ENCODE peak calls at places on chromosome 15, in four cellular contexts. R, W, G and J are unnamed samples.

GRCh38 chr15:85581495-85581894 is 201.1 kb downstream of the AKAP13 start:
- DNase-seq in G (no peak), W (no peak), R (no peak), J (no peak)

GRCh38 chr15:93141373-93141790 is 52.4 kb upstream of the RGMA start:
- DNase-seq in G (no peak), W (no peak), R (no peak), J (no peak)

GRCh38 chr15:31031471-31032064 is 40.1 kb upstream of the MTMR10 start:
- DNase-seq in G (no peak), R (no peak), W (no peak), J (peak)

GRCh38 chr15:34754674-34755418 is at the start of gene GJD2:
- DNase-seq in G (no peak), R (no peak), W (no peak), J (no peak)

GRCh38 chr15:71254503-71254902 is 139.2 kb downstream of the THSD4 start:
- DNase-seq in G (no peak), R (no peak), W (no peak), J (no peak)

GRCh38 chr15:82585072-82585471 is 44.8 kb upstream of the RPS17 start:
- DNase-seq in G (no peak), R (no peak), W (no peak), J (no peak)

GRCh38 chr15:57751177-57751800 is 44.8 kb downstream of the POLR2M start:
- DNase-seq in G (no peak), R (peak), W (no peak), J (peak)

GRCh38 chr15:72160846-72161245 is 36.7 kb downstream of the GRAMD2A start:
- DNase-seq in W (no peak), R (no peak), G (no peak), J (no peak)

GRCh38 chr15:86139828-86140227 is 60.2 kb downstream of the AGBL1 start:
- DNase-seq in G (no peak), W (no peak), R (peak), J (no peak)

GRCh38 chr15:99616129-99616528 is 50.3 kb downstream of the MEF2A start:
- DNase-seq in W (no peak), R (no peak), G (no peak), J (no peak)

GRCh38 chr15:38474155-38474757 is 20.3 kb downstream of the FAM98B start:
- DNase-seq in W (no peak), G (peak), R (peak), J (peak)

GRCh38 chr15:34116620-34117019 is 14.7 kb downstream of the PGBD4 start:
- DNase-seq in G (no peak), W (no peak), R (no peak), J (no peak)

GRCh38 chr15:56821721-56822425 is 88.6 kb upstream of the ZNF280D start:
- DNase-seq in R (peak), G (peak), W (peak), J (peak)

GRCh38 chr15:92958105-92958504 is 58.0 kb downstream of the CHD2 start:
- DNase-seq in R (no peak), W (no peak), G (no peak), J (peak)

DNA sequence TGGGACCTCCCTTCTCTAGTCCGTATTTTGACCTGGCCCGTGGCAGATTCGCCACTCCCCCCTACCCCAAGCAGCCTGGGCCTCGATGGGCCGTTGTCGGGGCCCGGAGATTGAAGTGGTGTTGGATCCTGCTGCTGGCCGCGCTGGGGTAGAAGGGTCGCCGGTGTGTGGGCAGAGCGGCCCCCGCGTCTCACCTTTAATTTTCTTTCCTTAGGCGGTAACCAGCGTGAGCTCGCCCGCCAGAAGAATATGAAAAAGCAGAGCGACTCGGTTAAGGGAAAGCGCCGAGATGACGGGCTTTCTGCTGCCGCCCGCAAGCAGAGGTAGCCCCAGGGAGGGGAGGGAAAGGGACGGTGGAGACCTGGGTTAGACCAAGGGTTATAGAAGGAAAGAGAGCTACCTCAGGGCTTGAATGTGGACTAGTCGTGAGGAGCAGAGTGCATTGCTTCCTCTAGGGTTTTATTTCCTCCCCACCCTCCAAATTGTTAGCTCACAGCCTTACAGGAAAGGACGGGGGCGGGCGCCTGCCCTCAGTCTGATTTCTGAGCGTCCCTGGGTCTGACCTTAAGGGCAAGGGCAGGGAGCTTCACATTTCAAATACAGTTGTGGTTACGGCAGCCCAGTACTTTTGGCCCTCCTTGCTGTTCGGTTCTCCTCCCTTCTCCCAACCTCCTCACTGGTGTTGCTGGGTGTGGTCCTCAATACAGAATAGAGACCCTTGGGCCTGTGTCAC is 807 bp downstream of the SERF2 start:
- DNase-seq in W (no peak), G (no peak), R (no peak), J (peak)
- TF ChIP-seq CTCF in W (no peak), G (no peak), R (no peak), J (peak)

GRCh38 chr15:42371125-42371524 is 11.8 kb downstream of the CAPN3 start:
- DNase-seq in G (peak), W (no peak), R (peak), J (no peak)
- TF ChIP-seq CTCF in G (peak), W (no peak), R (no peak), J (no peak)

GRCh38 chr15:77546050-77546501 is 86.6 kb downstream of the LINGO1 start:
- DNase-seq in R (peak), W (peak), G (no peak), J (peak)

GRCh38 chr15:77547801-77548607 is 84.7 kb downstream of the LINGO1 start:
- DNase-seq in G (no peak), R (no peak), W (no peak), J (no peak)

GRCh38 chr15:77548608-77549551 is 83.8 kb downstream of the LINGO1 start:
- DNase-seq in W (no peak), G (no peak), R (no peak), J (no peak)

GRCh38 chr15:77545058-77545457 is 87.7 kb downstream of the LINGO1 start:
- DNase-seq in G (no peak), R (no peak), W (no peak), J (no peak)

DNA sequence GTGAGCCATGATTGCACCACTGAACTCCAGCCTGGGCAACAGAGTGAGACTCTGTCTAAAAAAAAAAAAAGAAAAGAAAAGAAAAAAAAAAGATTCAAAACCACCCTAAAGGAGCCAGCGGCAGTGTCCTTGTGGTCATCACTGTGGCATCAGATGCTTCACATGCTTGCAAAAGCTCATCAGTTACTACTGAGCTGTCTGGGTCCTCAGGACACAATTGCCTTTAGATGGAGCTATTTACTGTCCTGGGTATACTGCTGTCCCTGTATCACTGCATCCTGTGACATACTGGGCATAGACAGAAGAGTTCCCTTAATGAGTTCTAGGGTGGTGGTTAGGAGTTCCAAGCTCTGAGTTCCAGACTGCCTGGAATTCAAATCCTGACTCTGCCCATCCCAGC is 85.8 kb downstream of the LINGO1 start:
- DNase-seq in W (peak), R (no peak), G (no peak), J (no peak)
- TF ChIP-seq CTCF in W (peak), R (no peak), G (no peak), J (no peak)

GRCh38 chr15:76189106-76189505 is 122.2 kb downstream of the ETFA start:
- DNase-seq in R (no peak), W (no peak), G (no peak), J (no peak)

GRCh38 chr15:76184640-76185020 is 124.8 kb downstream of the TMEM266 start:
- DNase-seq in G (no peak), W (no peak), R (no peak), J (no peak)

GRCh38 chr15:76185716-76186115 is 125.6 kb downstream of the ETFA start:
- DNase-seq in G (peak), R (peak), W (no peak), J (peak)

GRCh38 chr15:76190070-76190564 is 121.2 kb downstream of the ETFA start:
- DNase-seq in G (no peak), R (no peak), W (no peak), J (no peak)

GRCh38 chr15:76187151-76187550 is 124.1 kb downstream of the ETFA start:
- DNase-seq in R (no peak), G (no peak), W (no peak), J (no peak)
- TF ChIP-seq CTCF in R (no peak), G (no peak), W (no peak), J (no peak)

DNA sequence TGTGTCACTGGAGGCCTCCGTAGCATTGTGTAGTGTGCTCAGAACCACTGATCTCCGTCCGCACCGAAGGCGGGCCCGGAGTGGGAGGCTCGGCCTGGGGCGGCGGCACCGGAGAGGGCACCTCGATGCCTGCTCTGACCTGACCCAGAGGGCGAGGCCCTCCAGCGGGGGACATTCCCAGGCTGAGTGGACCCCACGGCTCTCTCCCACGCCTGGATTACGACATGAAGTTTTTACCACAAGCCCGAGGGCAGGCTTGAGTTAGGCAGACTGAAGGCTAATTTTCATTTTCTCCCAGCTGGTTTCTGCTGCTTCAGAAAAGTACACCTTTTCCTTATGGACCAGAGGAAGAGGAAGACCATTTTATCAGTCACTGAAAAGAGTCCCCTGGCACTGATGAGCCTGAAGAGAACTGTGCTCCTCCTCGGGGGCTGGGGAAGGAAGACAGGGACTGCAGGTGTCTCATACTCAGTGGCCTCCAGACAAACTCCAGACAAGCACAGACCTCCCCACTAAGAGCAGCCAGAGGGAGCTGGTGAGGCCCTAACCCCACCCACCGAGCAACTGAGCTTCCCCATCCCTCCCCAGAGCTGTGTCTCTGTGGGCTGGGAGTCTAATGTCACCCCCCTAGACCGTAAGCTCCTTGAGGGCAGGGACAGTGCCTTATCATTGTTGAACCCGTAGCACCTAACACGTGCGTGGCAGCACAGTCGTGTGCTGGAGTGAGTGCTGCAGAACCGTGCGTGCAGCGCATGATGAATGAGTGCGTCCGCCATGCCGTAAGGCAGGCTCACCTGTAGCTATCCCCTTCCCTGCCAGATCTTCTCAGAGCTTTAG is 74.5 kb upstream of the BLM start:
- DNase-seq in R (no peak), G (no peak), W (no peak), J (no peak)
- TF ChIP-seq CTCF in R (no peak), G (no peak), W (no peak), J (no peak)

GRCh38 chr15:54273928-54274327 is 295.7 kb downstream of the UNC13C start:
- DNase-seq in G (no peak), R (peak), W (no peak), J (no peak)
- TF ChIP-seq CTCF in G (no peak), R (no peak), W (no peak), J (no peak)

GRCh38 chr15:40470423-40471104 is at the start of gene CHST14:
- DNase-seq in R (peak), G (no peak), W (no peak), J (no peak)
- TF ChIP-seq CTCF in R (no peak), G (no peak), W (peak), J (no peak)

GRCh38 chr15:68314563-68314962 is 37.0 kb downstream of the FEM1B start:
- DNase-seq in R (no peak), W (peak), G (no peak), J (no peak)

GRCh38 chr15:68315495-68316007 is 38.0 kb downstream of the FEM1B start:
- DNase-seq in G (no peak), W (peak), R (no peak), J (no peak)

GRCh38 chr15:68317281-68318007 is 39.9 kb downstream of the FEM1B start:
- DNase-seq in G (no peak), R (no peak), W (peak), J (no peak)

GRCh38 chr15:68315035-68315434 is 37.5 kb downstream of the FEM1B start:
- DNase-seq in R (no peak), G (no peak), W (no peak), J (no peak)

DNA sequence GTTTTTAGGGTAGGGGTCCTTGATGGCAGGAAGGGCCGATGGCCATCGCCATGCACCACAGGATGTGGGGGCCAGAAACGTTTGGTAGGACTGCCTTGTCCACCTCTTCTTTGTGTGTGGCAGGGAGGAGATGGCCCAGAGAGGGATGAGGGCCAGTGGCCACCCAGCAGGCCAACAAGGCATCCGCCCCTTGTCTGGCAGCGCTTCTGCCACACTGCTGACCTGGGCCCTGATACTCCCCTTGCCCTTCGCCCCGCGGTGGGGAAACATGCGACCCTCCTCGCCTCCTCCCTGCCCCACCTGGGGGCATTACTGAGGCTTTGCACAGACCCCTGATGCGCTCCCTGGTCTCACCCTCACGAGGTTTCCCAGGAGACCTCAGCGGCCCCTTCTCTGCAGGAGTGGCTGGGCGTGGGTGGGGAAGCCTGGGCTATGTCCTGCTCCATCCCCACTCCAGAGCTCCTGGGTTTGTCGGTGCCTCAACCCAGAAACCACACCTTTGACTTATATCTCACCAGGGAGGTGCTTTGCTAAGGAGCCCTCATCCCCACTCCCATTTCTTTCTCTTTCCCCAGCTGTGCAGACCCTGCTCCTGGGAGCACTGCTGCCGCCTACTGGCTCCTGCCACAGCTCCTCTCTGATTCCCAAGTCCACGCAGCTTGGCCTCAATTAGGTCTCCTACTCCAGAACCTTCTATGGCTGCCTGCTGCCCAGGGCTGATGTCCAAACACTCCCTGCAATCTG is 38.7 kb downstream of the FEM1B start:
- DNase-seq in G (no peak), W (peak), R (peak), J (peak)
- TF ChIP-seq CTCF in G (no peak), W (peak), R (peak), J (peak)